ENCODE peak calls at places on chromosomes 6 and 20, in five cellular contexts. Q is astrocyte of the spinal cord, E is OCI-LY7, Z is coronary artery, W is spleen. P is an unnamed sample.

GRCh38 chr6:168929871-168930450 is 323.7 kb downstream of the THBS2 start:
- DNase-seq in E (no peak), Q (no peak), W (no peak), Z (no peak), P (no peak)

GRCh38 chr6:87851674-87852260 is 149.7 kb upstream of the AKIRIN2 start:
- DNase-seq in W (no peak), Q (no peak), Z (no peak), E (no peak), P (no peak)

GRCh38 chr6:46340246-46340645 is 151.0 kb downstream of the RCAN2 start:
- DNase-seq in W (no peak), Q (no peak), E (no peak), Z (no peak), P (no peak)

GRCh38 chr6:169702640-169703246 is 817 bp downstream of the C6orf120 start:
- DNase-seq in Z (no peak), E (peak; percentile 50), W (no peak), Q (peak; percentile 13), P (no peak)

GRCh38 chr20:35669221-35669620 is 4.5 kb upstream of the CPNE1 start:
- DNase-seq in W (no peak), Q (no peak), Z (no peak), E (no peak), P (no peak)

GRCh38 chr20:45874576-45874975 is 6.5 kb upstream of the ZSWIM1 start:
- DNase-seq in E (no peak), Q (no peak), Z (no peak), W (peak; percentile 3), P (no peak)

GRCh38 chr6:474454-475185 is 83.1 kb downstream of the IRF4 start:
- DNase-seq in W (peak; percentile 94), Z (no peak), Q (no peak), E (peak; percentile 84), P (no peak)

GRCh38 chr20:15818651-15819071 is 754.6 kb downstream of the KIF16B start:
- DNase-seq in W (no peak), Z (no peak), E (no peak), Q (no peak), P (no peak)

GRCh38 chr6:50899306-50899840 is 80.7 kb downstream of the TFAP2B start:
- DNase-seq in W (no peak), Z (no peak), E (no peak), Q (no peak), P (peak; percentile 0)

GRCh38 chr20:51412333-51412761 is 130.2 kb downstream of the NFATC2 start:
- DNase-seq in E (no peak), Z (no peak), Q (peak; percentile 76), W (no peak), P (peak; percentile 32)

GRCh38 chr20:19828233-19828632 is 70.2 kb downstream of the RIN2 start:
- DNase-seq in Z (no peak), W (no peak), E (peak; percentile 23), Q (peak; percentile 59), P (no peak)

GRCh38 chr6:101597711-101598110 is 204.2 kb downstream of the GRIK2 start:
- DNase-seq in W (no peak), Z (no peak), E (no peak), Q (peak; percentile 76), P (peak; percentile 82)

GRCh38 chr6:9361749-9362148 is 926.4 kb upstream of the SLC35B3 start:
- DNase-seq in E (no peak), Z (no peak), W (no peak), Q (no peak), P (no peak)

GRCh38 chr20:9413001-9413400 is 101.4 kb upstream of the LAMP5 start:
- DNase-seq in Q (no peak), Z (no peak), E (no peak), W (no peak), P (no peak)

GRCh38 chr20:37155987-37156386 is 23.1 kb upstream of the RPN2 start:
- DNase-seq in W (no peak), Z (no peak), Q (no peak), E (no peak), P (no peak)

GRCh38 chr20:42380287-42380686 is 762.1 kb upstream of the CHD6 start:
- DNase-seq in Q (no peak), E (no peak), Z (no peak), W (no peak), P (no peak)

GRCh38 chr6:166553563-166554271 is 32.8 kb downstream of the RAMACL start:
- DNase-seq in Z (no peak), Q (peak; percentile 88), W (no peak), E (no peak), P (peak; percentile 97)

GRCh38 chr6:139381216-139381615 is 6.8 kb upstream of the CITED2 start:
- DNase-seq in E (no peak), Z (no peak), W (no peak), Q (no peak), P (peak; percentile 30)

GRCh38 chr20:59402697-59403096 is 102.3 kb downstream of the EDN3 start:
- DNase-seq in Z (no peak), Q (no peak), W (no peak), E (no peak), P (no peak)

GRCh38 chr6:33929575-33930288 is 125.9 kb upstream of the MLN start:
- DNase-seq in Z (no peak), Q (no peak), W (no peak), E (no peak), P (no peak)

GRCh38 chr6:21522773-21523490 is 70.6 kb upstream of the SOX4 start:
- DNase-seq in E (no peak), Z (no peak), W (no peak), Q (no peak), P (no peak)

GRCh38 chr20:36591854-36592641 is 13.5 kb upstream of the RAB5IF start:
- DNase-seq in Z (no peak), E (no peak), W (no peak), Q (peak; percentile 50), P (peak; percentile 69)

GRCh38 chr6:47603995-47604394 is 94.4 kb upstream of the ADGRF4 start:
- DNase-seq in Q (no peak), W (no peak), E (no peak), Z (no peak), P (no peak)

GRCh38 chr6:39681566-39682250 is 43.5 kb downstream of the KIF6 start:
- DNase-seq in E (no peak), W (no peak), Q (peak; percentile 38), Z (no peak), P (no peak)

GRCh38 chr6:29967379-29968010 is 25.2 kb downstream of the HLA-A start:
- DNase-seq in Z (no peak), Q (peak; percentile 13), W (no peak), E (peak; percentile 61), P (no peak)

GRCh38 chr6:29964904-29965872 is 22.9 kb downstream of the HLA-A start:
- DNase-seq in W (peak; percentile 92), E (peak; percentile 97), Q (peak; percentile 83), Z (no peak), P (peak; percentile 76)

GRCh38 chr6:29961966-29962365 is 19.6 kb downstream of the HLA-A start:
- DNase-seq in E (no peak), Q (no peak), Z (no peak), W (no peak), P (no peak)

GRCh38 chr6:29965873-29966601 is 23.7 kb downstream of the HLA-A start:
- DNase-seq in Z (peak; percentile 86), Q (peak; percentile 60), W (peak; percentile 91), E (peak; percentile 89), P (peak; percentile 58)

DNA sequence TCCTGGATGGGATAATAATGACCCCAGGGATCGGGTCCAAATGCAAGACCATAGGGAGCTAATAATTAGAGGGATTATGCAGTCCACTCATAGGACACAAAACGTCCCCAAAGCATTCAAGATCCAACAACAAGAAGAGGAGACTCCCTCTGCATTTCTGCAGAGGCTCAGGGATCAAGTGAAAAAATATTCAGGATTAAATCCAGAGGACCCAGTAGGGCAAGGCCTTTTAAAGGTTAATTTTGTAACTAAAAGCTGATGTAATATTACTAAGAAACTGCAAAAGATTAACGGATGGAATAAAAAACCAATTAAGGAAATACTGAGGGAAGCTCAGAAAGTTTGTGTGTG is 22.2 kb downstream of the HLA-A start:
- DNase-seq in Q (no peak), Z (no peak), W (no peak), E (no peak), P (no peak)
- H3K4me3 ChIP-seq in Q (peak overlapping the region; percentile 50), Z (peak overlapping the region; percentile 61), W (no peak overlapping the region), E (peak overlapping the region; percentile 67), P (peak overlapping the region; percentile 46)

GRCh38 chr6:97440590-97441176 is 157.7 kb upstream of the MMS22L start:
- DNase-seq in Q (peak; percentile 38), E (peak; percentile 2), W (no peak), Z (no peak), P (peak; percentile 5)
- TF ChIP-seq CTCF in Q (peak; percentile 64), E (peak; percentile 31), W (no peak), Z (no peak), P (peak; percentile 42)

GRCh38 chr6:11636121-11636520 is 98.6 kb downstream of the TMEM170B start:
- DNase-seq in Z (no peak), W (no peak), Q (no peak), E (no peak), P (no peak)
- H3K4me3 ChIP-seq in Z (no peak overlapping the region), W (no peak overlapping the region), Q (no peak overlapping the region), E (no peak overlapping the region), P (no peak overlapping the region)

GRCh38 chr6:15248451-15249370 is 2.8 kb downstream of the JARID2 start:
- DNase-seq in E (peak; percentile 94), Z (peak; percentile 96), Q (peak; percentile 97), W (peak; percentile 98), P (peak; percentile 95)

GRCh38 chr6:15249371-15250019 is 3.6 kb downstream of the JARID2 start:
- DNase-seq in Q (no peak), W (peak; percentile 40), E (no peak), Z (no peak), P (peak; percentile 36)

GRCh38 chr6:15247214-15247749 is 1.4 kb downstream of the JARID2 start:
- DNase-seq in E (no peak), W (no peak), Q (no peak), Z (no peak), P (no peak)

GRCh38 chr6:15246217-15247211 is 645 bp downstream of the JARID2 start:
- DNase-seq in E (no peak), Q (peak; percentile 35), Z (no peak), W (peak; percentile 25), P (no peak)

DNA sequence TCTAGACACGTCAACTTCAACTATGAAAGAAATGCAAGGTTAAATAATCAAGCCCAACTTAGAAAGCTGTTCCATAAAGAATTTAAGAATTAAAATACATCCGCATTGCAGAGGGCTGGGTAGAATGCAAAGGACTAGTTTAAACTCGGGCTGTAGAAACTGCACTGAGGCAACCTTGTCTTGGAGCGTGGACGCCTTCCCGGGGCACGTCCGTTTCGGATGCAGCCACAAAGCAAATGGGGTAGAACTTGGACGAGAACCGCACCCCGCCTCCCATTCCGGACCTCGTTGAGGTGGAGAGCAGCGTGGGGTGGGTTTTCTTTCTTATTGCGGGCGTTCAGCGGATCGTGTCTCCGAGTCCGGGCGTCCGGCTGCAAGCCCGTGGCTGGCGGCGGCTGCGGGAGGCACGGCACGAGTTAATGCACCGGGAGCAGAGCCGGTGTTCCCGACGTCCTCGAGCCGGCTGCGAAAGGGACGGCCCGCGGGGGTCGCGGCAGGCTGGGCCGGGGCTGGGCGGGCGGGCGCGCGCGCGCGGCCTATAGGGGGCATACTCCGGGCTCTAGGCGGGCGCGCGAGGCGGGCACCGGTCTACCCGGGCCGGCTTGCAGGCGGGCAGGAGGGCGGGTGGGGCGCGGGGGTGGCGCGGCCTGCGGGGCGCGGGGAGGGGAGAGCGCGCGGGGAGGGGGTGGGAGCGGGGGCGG is 2.0 kb downstream of the JARID2 start:
- DNase-seq in E (peak; percentile 72), W (peak; percentile 92), Q (peak; percentile 57), Z (peak; percentile 78), P (peak; percentile 72)
- TF ChIP-seq CTCF in E (peak; percentile 38), W (no peak), Q (peak; percentile 0), Z (peak; percentile 46), P (no peak)

P was measured in foreskin fibroblast.